ENCODE peak calls at places on chromosomes 16 and 17, in seven cellular contexts. One of them, this sample, is unnamed.

GRCh38 chr16:75188832-75189477 is 18.0 kb downstream of the CTRB2 start:
- DNase-seq in A549: no peak
- DNase-seq in dorsolateral prefrontal cortex: no peak
- DNase-seq in endothelial cell: no peak
- DNase-seq in lung: no peak
- DNase-seq in AG09309: no peak
- DNase-seq in pancreas: no peak
- DNase-seq in this sample: no peak

GRCh38 chr16:4539716-4540284 is 1.2 kb upstream of the CDIP1 start:
- DNase-seq in A549: no peak
- DNase-seq in dorsolateral prefrontal cortex: no peak
- DNase-seq in endothelial cell: no peak
- DNase-seq in lung: no peak
- DNase-seq in AG09309: no peak
- DNase-seq in pancreas: no peak
- DNase-seq in this sample: no peak

GRCh38 chr16:85794696-85795095 is 4.6 kb downstream of the EMC8 start:
- DNase-seq in A549: no peak
- DNase-seq in dorsolateral prefrontal cortex: no peak
- DNase-seq in endothelial cell: no peak
- DNase-seq in lung: no peak
- DNase-seq in AG09309: no peak
- DNase-seq in pancreas: no peak
- DNase-seq in this sample: no peak

GRCh38 chr17:54518706-54519105 is 381.9 kb upstream of the TOM1L1 start:
- DNase-seq in A549: no peak
- DNase-seq in dorsolateral prefrontal cortex: no peak
- DNase-seq in endothelial cell: no peak
- DNase-seq in lung: no peak
- DNase-seq in AG09309: no peak
- DNase-seq in pancreas: no peak
- DNase-seq in this sample: no peak

GRCh38 chr16:62711797-62712196 is 675.6 kb upstream of the CDH8 start:
- DNase-seq in A549: no peak
- DNase-seq in dorsolateral prefrontal cortex: no peak
- DNase-seq in endothelial cell: no peak
- DNase-seq in lung: no peak
- DNase-seq in AG09309: no peak
- DNase-seq in pancreas: no peak
- DNase-seq in this sample: no peak

GRCh38 chr17:54172654-54173316 is 350.1 kb downstream of the KIF2B start:
- DNase-seq in A549: peak; percentile 5
- DNase-seq in dorsolateral prefrontal cortex: no peak
- DNase-seq in endothelial cell: peak; percentile 35
- DNase-seq in lung: no peak
- DNase-seq in AG09309: no peak
- DNase-seq in pancreas: no peak
- DNase-seq in this sample: peak; percentile 31

GRCh38 chr16:30984669-30985400 is at the start of gene HSD3B7:
- DNase-seq in A549: peak; percentile 95
- DNase-seq in dorsolateral prefrontal cortex: peak; percentile 76
- DNase-seq in endothelial cell: peak; percentile 97
- DNase-seq in lung: peak; percentile 92
- DNase-seq in AG09309: no peak
- DNase-seq in pancreas: peak; percentile 94
- DNase-seq in this sample: peak; percentile 96

GRCh38 chr16:22001591-22001990 is 675 bp upstream of the PDZD9 start:
- DNase-seq in A549: no peak
- DNase-seq in dorsolateral prefrontal cortex: no peak
- DNase-seq in endothelial cell: no peak
- DNase-seq in lung: no peak
- DNase-seq in AG09309: peak; percentile 16
- DNase-seq in pancreas: no peak
- DNase-seq in this sample: no peak

GRCh38 chr16:19559242-19559910 is 3.9 kb downstream of the VPS35L start:
- DNase-seq in A549: peak; percentile 35
- DNase-seq in dorsolateral prefrontal cortex: no peak
- DNase-seq in endothelial cell: peak; percentile 26
- DNase-seq in lung: no peak
- DNase-seq in AG09309: peak; percentile 34
- DNase-seq in pancreas: no peak
- DNase-seq in this sample: peak; percentile 34

GRCh38 chr17:31654936-31655335 is 204.1 kb downstream of the COPRS start:
- DNase-seq in A549: no peak
- DNase-seq in dorsolateral prefrontal cortex: no peak
- DNase-seq in endothelial cell: no peak
- DNase-seq in lung: no peak
- DNase-seq in AG09309: no peak
- DNase-seq in pancreas: no peak
- DNase-seq in this sample: no peak

GRCh38 chr16:502179-502943 is 25.2 kb upstream of the CAPN15 start:
- DNase-seq in A549: no peak
- DNase-seq in dorsolateral prefrontal cortex: no peak
- DNase-seq in endothelial cell: no peak
- DNase-seq in lung: no peak
- DNase-seq in AG09309: no peak
- DNase-seq in pancreas: no peak
- DNase-seq in this sample: no peak

GRCh38 chr16:58021661-58022551 is 3.6 kb upstream of the MMP15 start:
- DNase-seq in A549: no peak
- DNase-seq in dorsolateral prefrontal cortex: no peak
- DNase-seq in endothelial cell: no peak
- DNase-seq in lung: no peak
- DNase-seq in AG09309: no peak
- DNase-seq in pancreas: no peak
- DNase-seq in this sample: no peak

GRCh38 chr17:7020894-7021664 is 1.8 kb upstream of the BCL6B start:
- DNase-seq in A549: no peak
- DNase-seq in dorsolateral prefrontal cortex: no peak
- DNase-seq in endothelial cell: no peak
- DNase-seq in lung: no peak
- DNase-seq in AG09309: no peak
- DNase-seq in pancreas: no peak
- DNase-seq in this sample: no peak

GRCh38 chr17:40369923-40370322 is 5.4 kb upstream of the GJD3 start:
- DNase-seq in A549: no peak
- DNase-seq in dorsolateral prefrontal cortex: no peak
- DNase-seq in endothelial cell: no peak
- DNase-seq in lung: no peak
- DNase-seq in AG09309: no peak
- DNase-seq in pancreas: no peak
- DNase-seq in this sample: no peak

GRCh38 chr16:74736531-74737157 is 36.0 kb upstream of the MLKL start:
- DNase-seq in A549: no peak
- DNase-seq in dorsolateral prefrontal cortex: no peak
- DNase-seq in endothelial cell: no peak
- DNase-seq in lung: no peak
- DNase-seq in AG09309: no peak
- DNase-seq in pancreas: no peak
- DNase-seq in this sample: no peak

GRCh38 chr16:58614212-58614611 is 15.4 kb downstream of the CNOT1 start:
- DNase-seq in A549: no peak
- DNase-seq in dorsolateral prefrontal cortex: no peak
- DNase-seq in endothelial cell: no peak
- DNase-seq in lung: no peak
- DNase-seq in AG09309: peak; percentile 55
- DNase-seq in pancreas: no peak
- DNase-seq in this sample: no peak

GRCh38 chr16:28042856-28043255 is 20.7 kb downstream of the GSG1L start:
- DNase-seq in A549: no peak
- DNase-seq in dorsolateral prefrontal cortex: no peak
- DNase-seq in endothelial cell: no peak
- DNase-seq in lung: no peak
- DNase-seq in AG09309: peak; percentile 2
- DNase-seq in pancreas: no peak
- DNase-seq in this sample: no peak

GRCh38 chr17:52465407-52465806 is 306.9 kb upstream of the CA10 start:
- DNase-seq in A549: no peak
- DNase-seq in dorsolateral prefrontal cortex: no peak
- DNase-seq in endothelial cell: no peak
- DNase-seq in lung: no peak
- DNase-seq in AG09309: no peak
- DNase-seq in pancreas: peak; percentile 4
- DNase-seq in this sample: no peak

GRCh38 chr16:87297918-87298631 is 19.1 kb downstream of the C16orf95 start:
- DNase-seq in A549: peak; percentile 68
- DNase-seq in dorsolateral prefrontal cortex: no peak
- DNase-seq in endothelial cell: peak; percentile 68
- DNase-seq in lung: no peak
- DNase-seq in AG09309: no peak
- DNase-seq in pancreas: no peak
- DNase-seq in this sample: peak; percentile 71

GRCh38 chr17:44356241-44356640 is 7.4 kb downstream of the FAM171A2 start:
- DNase-seq in A549: no peak
- DNase-seq in dorsolateral prefrontal cortex: no peak
- DNase-seq in endothelial cell: no peak
- DNase-seq in lung: no peak
- DNase-seq in AG09309: no peak
- DNase-seq in pancreas: no peak
- DNase-seq in this sample: no peak

GRCh38 chr17:44353656-44354331 is 8.7 kb downstream of the GRN start:
- DNase-seq in A549: no peak
- DNase-seq in dorsolateral prefrontal cortex: no peak
- DNase-seq in endothelial cell: no peak
- DNase-seq in lung: no peak
- DNase-seq in AG09309: no peak
- DNase-seq in pancreas: peak; percentile 51
- DNase-seq in this sample: no peak

GRCh38 chr17:44355310-44355640 is 8.4 kb downstream of the FAM171A2 start:
- DNase-seq in A549: no peak
- DNase-seq in dorsolateral prefrontal cortex: no peak
- DNase-seq in endothelial cell: no peak
- DNase-seq in lung: no peak
- DNase-seq in AG09309: no peak
- DNase-seq in pancreas: no peak
- DNase-seq in this sample: no peak

GRCh38 chr17:44355642-44356099 is 8.0 kb downstream of the FAM171A2 start:
- DNase-seq in A549: no peak
- DNase-seq in dorsolateral prefrontal cortex: no peak
- DNase-seq in endothelial cell: no peak
- DNase-seq in lung: no peak
- DNase-seq in AG09309: no peak
- DNase-seq in pancreas: no peak
- DNase-seq in this sample: no peak

GRCh38 chr17:44354582-44355309 is 8.9 kb downstream of the FAM171A2 start:
- DNase-seq in A549: no peak
- DNase-seq in dorsolateral prefrontal cortex: no peak
- DNase-seq in endothelial cell: peak; percentile 84
- DNase-seq in lung: no peak
- DNase-seq in AG09309: no peak
- DNase-seq in pancreas: peak; percentile 53
- DNase-seq in this sample: peak; percentile 75
- TF ChIP-seq CTCF in A549: peak; percentile 8
- TF ChIP-seq CTCF in dorsolateral prefrontal cortex: no peak
- TF ChIP-seq CTCF in endothelial cell: peak; percentile 83
- TF ChIP-seq CTCF in lung: no peak
- TF ChIP-seq CTCF in AG09309: no peak
- TF ChIP-seq CTCF in pancreas: no peak
- TF ChIP-seq CTCF in this sample: peak; percentile 68

GRCh38 chr16:67868290-67868689 is 4.6 kb upstream of the EDC4 start:
- DNase-seq in A549: no peak
- DNase-seq in dorsolateral prefrontal cortex: no peak
- DNase-seq in endothelial cell: no peak
- DNase-seq in lung: no peak
- DNase-seq in AG09309: no peak
- DNase-seq in pancreas: peak; percentile 91
- DNase-seq in this sample: no peak

GRCh38 chr16:67862623-67863583 is 9.9 kb upstream of the EDC4 start:
- DNase-seq in A549: no peak
- DNase-seq in dorsolateral prefrontal cortex: no peak
- DNase-seq in endothelial cell: no peak
- DNase-seq in lung: no peak
- DNase-seq in AG09309: no peak
- DNase-seq in pancreas: no peak
- DNase-seq in this sample: no peak

GRCh38 chr16:67864594-67864993 is 8.3 kb upstream of the EDC4 start:
- DNase-seq in A549: no peak
- DNase-seq in dorsolateral prefrontal cortex: no peak
- DNase-seq in endothelial cell: no peak
- DNase-seq in lung: no peak
- DNase-seq in AG09309: no peak
- DNase-seq in pancreas: no peak
- DNase-seq in this sample: no peak

GRCh38 chr16:67861877-67862276 is 11.0 kb upstream of the EDC4 start:
- DNase-seq in A549: no peak
- DNase-seq in dorsolateral prefrontal cortex: no peak
- DNase-seq in endothelial cell: no peak
- DNase-seq in lung: no peak
- DNase-seq in AG09309: no peak
- DNase-seq in pancreas: no peak
- DNase-seq in this sample: no peak

GRCh38 chr16:67865318-67865717 is 7.5 kb upstream of the EDC4 start:
- DNase-seq in A549: peak; percentile 69
- DNase-seq in dorsolateral prefrontal cortex: no peak
- DNase-seq in endothelial cell: peak; percentile 34
- DNase-seq in lung: no peak
- DNase-seq in AG09309: no peak
- DNase-seq in pancreas: no peak
- DNase-seq in this sample: no peak
- TF ChIP-seq CTCF in A549: peak; percentile 36
- TF ChIP-seq CTCF in dorsolateral prefrontal cortex: no peak
- TF ChIP-seq CTCF in endothelial cell: no peak
- TF ChIP-seq CTCF in lung: peak; percentile 22
- TF ChIP-seq CTCF in AG09309: peak; percentile 59
- TF ChIP-seq CTCF in pancreas: no peak
- TF ChIP-seq CTCF in this sample: peak; percentile 35

GRCh38 chr16:80527297-80527696 is 13.5 kb upstream of the DYNLRB2 start:
- DNase-seq in A549: no peak
- DNase-seq in dorsolateral prefrontal cortex: no peak
- DNase-seq in endothelial cell: peak; percentile 60
- DNase-seq in lung: no peak
- DNase-seq in AG09309: no peak
- DNase-seq in pancreas: no peak
- DNase-seq in this sample: no peak
- TF ChIP-seq CTCF in A549: peak; percentile 27
- TF ChIP-seq CTCF in dorsolateral prefrontal cortex: no peak
- TF ChIP-seq CTCF in endothelial cell: peak; percentile 70
- TF ChIP-seq CTCF in lung: no peak
- TF ChIP-seq CTCF in AG09309: peak; percentile 53
- TF ChIP-seq CTCF in pancreas: no peak
- TF ChIP-seq CTCF in this sample: peak; percentile 52

GRCh38 chr17:10327640-10328039 is 45.2 kb downstream of the MYH13 start:
- DNase-seq in A549: peak; percentile 89
- DNase-seq in dorsolateral prefrontal cortex: peak; percentile 82
- DNase-seq in endothelial cell: peak; percentile 88
- DNase-seq in lung: peak; percentile 76
- DNase-seq in AG09309: peak; percentile 35
- DNase-seq in pancreas: peak; percentile 75
- DNase-seq in this sample: peak; percentile 91
- TF ChIP-seq CTCF in A549: peak; percentile 93
- TF ChIP-seq CTCF in dorsolateral prefrontal cortex: peak; percentile 91
- TF ChIP-seq CTCF in endothelial cell: peak; percentile 96
- TF ChIP-seq CTCF in lung: peak; percentile 69
- TF ChIP-seq CTCF in AG09309: peak; percentile 85
- TF ChIP-seq CTCF in pancreas: peak; percentile 81
- TF ChIP-seq CTCF in this sample: peak; percentile 95